ENCODE peak calls at places on chromosomes 4 and X, in eight cellular contexts. One of them, this sample, is unnamed.

GRCh38 chrX:108359811-108360602 is 78.2 kb downstream of the COL4A6 start:
- DNase-seq in cardiac fibroblast: peak; percentile 6
- DNase-seq in foreskin fibroblast: peak; percentile 46
- DNase-seq in heart right ventricle: no peak
- DNase-seq in PC-9: no peak
- DNase-seq in lung: no peak
- DNase-seq in Peyer's patch: no peak
- DNase-seq in mammary epithelial cell: no peak
- DNase-seq in this sample: no peak

GRCh38 chr4:119165767-119166166 is 30.1 kb downstream of the MYOZ2 start:
- DNase-seq in cardiac fibroblast: no peak
- DNase-seq in foreskin fibroblast: no peak
- DNase-seq in heart right ventricle: no peak
- DNase-seq in PC-9: no peak
- DNase-seq in lung: no peak
- DNase-seq in Peyer's patch: no peak
- DNase-seq in mammary epithelial cell: no peak
- DNase-seq in this sample: no peak

GRCh38 chr4:54439831-54440243 is 210.7 kb downstream of the PDGFRA start:
- DNase-seq in cardiac fibroblast: peak; percentile 78
- DNase-seq in foreskin fibroblast: peak; percentile 47
- DNase-seq in heart right ventricle: peak; percentile 36
- DNase-seq in PC-9: no peak
- DNase-seq in lung: peak; percentile 44
- DNase-seq in Peyer's patch: peak; percentile 45
- DNase-seq in mammary epithelial cell: peak; percentile 47
- DNase-seq in this sample: no peak

GRCh38 chr4:78644744-78645330 is 93.3 kb downstream of the ANXA3 start:
- DNase-seq in cardiac fibroblast: peak; percentile 89
- DNase-seq in foreskin fibroblast: peak; percentile 87
- DNase-seq in heart right ventricle: peak; percentile 74
- DNase-seq in PC-9: peak; percentile 35
- DNase-seq in lung: peak; percentile 49
- DNase-seq in Peyer's patch: peak; percentile 87
- DNase-seq in mammary epithelial cell: peak; percentile 71
- DNase-seq in this sample: peak; percentile 50

GRCh38 chr4:142408003-142408441 is 438.1 kb downstream of the INPP4B start:
- DNase-seq in cardiac fibroblast: peak; percentile 63
- DNase-seq in foreskin fibroblast: peak; percentile 85
- DNase-seq in heart right ventricle: no peak
- DNase-seq in PC-9: peak; percentile 62
- DNase-seq in lung: no peak
- DNase-seq in Peyer's patch: no peak
- DNase-seq in mammary epithelial cell: peak; percentile 96
- DNase-seq in this sample: no peak

GRCh38 chrX:103404225-103405008 is 28.1 kb downstream of the BEX3 start:
- DNase-seq in cardiac fibroblast: peak; percentile 95
- DNase-seq in foreskin fibroblast: peak; percentile 93
- DNase-seq in heart right ventricle: peak; percentile 74
- DNase-seq in PC-9: peak; percentile 65
- DNase-seq in lung: peak; percentile 70
- DNase-seq in Peyer's patch: peak; percentile 75
- DNase-seq in mammary epithelial cell: peak; percentile 48
- DNase-seq in this sample: peak; percentile 23

GRCh38 chr4:118761387-118762016 is 74.4 kb downstream of the SEC24D start:
- DNase-seq in cardiac fibroblast: peak; percentile 62
- DNase-seq in foreskin fibroblast: no peak
- DNase-seq in heart right ventricle: no peak
- DNase-seq in PC-9: no peak
- DNase-seq in lung: no peak
- DNase-seq in Peyer's patch: no peak
- DNase-seq in mammary epithelial cell: no peak
- DNase-seq in this sample: no peak

GRCh38 chr4:92199135-92199534 is 104.6 kb upstream of the GRID2 start:
- DNase-seq in cardiac fibroblast: no peak
- DNase-seq in foreskin fibroblast: no peak
- DNase-seq in heart right ventricle: no peak
- DNase-seq in PC-9: no peak
- DNase-seq in lung: no peak
- DNase-seq in Peyer's patch: no peak
- DNase-seq in mammary epithelial cell: no peak
- DNase-seq in this sample: no peak

GRCh38 chr4:24975505-24975904 is 55.2 kb downstream of the LGI2 start:
- DNase-seq in cardiac fibroblast: no peak
- DNase-seq in foreskin fibroblast: no peak
- DNase-seq in heart right ventricle: no peak
- DNase-seq in PC-9: no peak
- DNase-seq in lung: no peak
- DNase-seq in Peyer's patch: no peak
- DNase-seq in mammary epithelial cell: no peak
- DNase-seq in this sample: no peak

GRCh38 chr4:108783666-108784463 is 21.0 kb upstream of the ETNPPL start:
- DNase-seq in cardiac fibroblast: peak; percentile 21
- DNase-seq in foreskin fibroblast: peak; percentile 31
- DNase-seq in heart right ventricle: no peak
- DNase-seq in PC-9: no peak
- DNase-seq in lung: no peak
- DNase-seq in Peyer's patch: no peak
- DNase-seq in mammary epithelial cell: no peak
- DNase-seq in this sample: no peak

GRCh38 chr4:8723222-8723980 is 130.8 kb downstream of the CPZ start:
- DNase-seq in cardiac fibroblast: no peak
- DNase-seq in foreskin fibroblast: no peak
- DNase-seq in heart right ventricle: no peak
- DNase-seq in PC-9: no peak
- DNase-seq in lung: no peak
- DNase-seq in Peyer's patch: peak; percentile 34
- DNase-seq in mammary epithelial cell: no peak
- DNase-seq in this sample: peak; percentile 6

GRCh38 chr4:98627883-98628282 is 30.5 kb downstream of the TSPAN5 start:
- DNase-seq in cardiac fibroblast: peak; percentile 83
- DNase-seq in foreskin fibroblast: peak; percentile 85
- DNase-seq in heart right ventricle: no peak
- DNase-seq in PC-9: no peak
- DNase-seq in lung: no peak
- DNase-seq in Peyer's patch: no peak
- DNase-seq in mammary epithelial cell: peak; percentile 31
- DNase-seq in this sample: no peak

GRCh38 chr4:143287571-143287923 is 49.1 kb upstream of the GAB1 start:
- DNase-seq in cardiac fibroblast: no peak
- DNase-seq in foreskin fibroblast: peak; percentile 10
- DNase-seq in heart right ventricle: no peak
- DNase-seq in PC-9: no peak
- DNase-seq in lung: no peak
- DNase-seq in Peyer's patch: no peak
- DNase-seq in mammary epithelial cell: no peak
- DNase-seq in this sample: no peak

GRCh38 chrX:10612215-10612614 is 8.2 kb downstream of the MID1 start:
- DNase-seq in cardiac fibroblast: no peak
- DNase-seq in foreskin fibroblast: peak; percentile 65
- DNase-seq in heart right ventricle: no peak
- DNase-seq in PC-9: no peak
- DNase-seq in lung: no peak
- DNase-seq in Peyer's patch: no peak
- DNase-seq in mammary epithelial cell: no peak
- DNase-seq in this sample: no peak
- H3K4me3 ChIP-seq in cardiac fibroblast: no peak overlapping the region
- H3K4me3 ChIP-seq in foreskin fibroblast: no peak overlapping the region
- H3K4me3 ChIP-seq in heart right ventricle: no peak overlapping the region
- H3K4me3 ChIP-seq in PC-9: no peak overlapping the region
- H3K4me3 ChIP-seq in lung: no peak overlapping the region
- H3K4me3 ChIP-seq in Peyer's patch: no peak overlapping the region
- H3K4me3 ChIP-seq in mammary epithelial cell: no peak overlapping the region
- H3K4me3 ChIP-seq in this sample: no peak overlapping the region

GRCh38 chrX:139832728-139833309 is 100.0 kb downstream of the ATP11C start:
- DNase-seq in cardiac fibroblast: no peak
- DNase-seq in foreskin fibroblast: peak; percentile 2
- DNase-seq in heart right ventricle: no peak
- DNase-seq in PC-9: no peak
- DNase-seq in lung: no peak
- DNase-seq in Peyer's patch: no peak
- DNase-seq in mammary epithelial cell: no peak
- DNase-seq in this sample: no peak
- H3K4me3 ChIP-seq in cardiac fibroblast: no peak overlapping the region
- H3K4me3 ChIP-seq in foreskin fibroblast: no peak overlapping the region
- H3K4me3 ChIP-seq in heart right ventricle: no peak overlapping the region
- H3K4me3 ChIP-seq in PC-9: no peak overlapping the region
- H3K4me3 ChIP-seq in lung: no peak overlapping the region
- H3K4me3 ChIP-seq in Peyer's patch: no peak overlapping the region
- H3K4me3 ChIP-seq in mammary epithelial cell: no peak overlapping the region
- H3K4me3 ChIP-seq in this sample: no peak overlapping the region

DNA sequence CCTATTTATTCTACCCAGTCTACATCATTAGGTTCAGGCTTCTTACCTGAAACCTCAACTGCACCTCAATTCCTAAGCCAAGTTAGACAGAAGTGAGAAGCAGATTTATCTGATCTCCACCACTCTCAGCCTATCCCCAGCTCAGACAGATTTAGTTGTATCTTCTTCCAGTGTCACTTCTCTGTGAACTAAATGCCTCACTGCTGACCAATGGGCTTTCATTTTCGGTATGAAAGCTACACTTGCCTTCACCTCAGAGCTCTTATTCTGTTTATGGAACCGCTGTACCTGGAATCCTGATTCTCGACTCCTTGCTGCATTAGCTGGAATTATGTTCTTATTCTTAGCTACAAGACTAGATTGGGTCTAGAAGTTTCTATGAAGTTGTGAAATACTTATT is 833.2 kb downstream of the CCSER1 start:
- DNase-seq in cardiac fibroblast: no peak
- DNase-seq in foreskin fibroblast: no peak
- DNase-seq in heart right ventricle: no peak
- DNase-seq in PC-9: no peak
- DNase-seq in lung: no peak
- DNase-seq in Peyer's patch: no peak
- DNase-seq in mammary epithelial cell: no peak
- DNase-seq in this sample: no peak
- H3K4me3 ChIP-seq in cardiac fibroblast: no peak overlapping the region
- H3K4me3 ChIP-seq in foreskin fibroblast: no peak overlapping the region
- H3K4me3 ChIP-seq in heart right ventricle: no peak overlapping the region
- H3K4me3 ChIP-seq in PC-9: no peak overlapping the region
- H3K4me3 ChIP-seq in lung: no peak overlapping the region
- H3K4me3 ChIP-seq in Peyer's patch: no peak overlapping the region
- H3K4me3 ChIP-seq in mammary epithelial cell: no peak overlapping the region
- H3K4me3 ChIP-seq in this sample: no peak overlapping the region

DNA sequence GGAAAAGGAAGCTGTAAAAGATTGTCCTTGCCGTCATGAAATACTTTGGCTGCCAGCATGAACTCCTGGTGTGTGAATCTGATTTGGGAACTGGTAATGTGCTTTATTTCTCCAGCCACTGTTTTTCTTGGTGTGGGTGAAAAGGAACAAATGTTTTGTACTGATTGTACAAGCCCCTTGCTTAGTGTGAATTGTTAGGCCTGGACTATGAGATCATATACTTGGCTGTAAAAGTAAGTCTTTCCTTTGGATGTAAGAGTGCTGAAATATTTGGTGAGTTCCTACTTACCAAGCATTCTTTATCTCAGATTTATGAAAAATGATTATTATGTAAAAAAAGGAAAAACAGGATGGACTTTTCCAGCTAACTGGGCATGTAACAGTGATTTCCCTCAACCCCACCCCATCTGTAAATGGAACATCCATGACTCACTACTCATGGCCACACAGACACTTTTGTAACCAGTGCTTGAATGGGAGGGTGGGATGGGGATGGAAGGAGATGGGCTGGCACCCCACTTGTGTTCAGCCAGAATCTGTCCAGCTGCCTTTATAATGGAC is 6.3 kb downstream of the FNIP2 start:
- DNase-seq in cardiac fibroblast: peak; percentile 86
- DNase-seq in foreskin fibroblast: peak; percentile 72
- DNase-seq in heart right ventricle: peak; percentile 34
- DNase-seq in PC-9: no peak
- DNase-seq in lung: no peak
- DNase-seq in Peyer's patch: no peak
- DNase-seq in mammary epithelial cell: peak; percentile 42
- DNase-seq in this sample: no peak
- H3K4me3 ChIP-seq in cardiac fibroblast: no peak overlapping the region
- H3K4me3 ChIP-seq in foreskin fibroblast: no peak overlapping the region
- H3K4me3 ChIP-seq in heart right ventricle: no peak overlapping the region
- H3K4me3 ChIP-seq in PC-9: no peak overlapping the region
- H3K4me3 ChIP-seq in lung: no peak overlapping the region
- H3K4me3 ChIP-seq in Peyer's patch: no peak overlapping the region
- H3K4me3 ChIP-seq in mammary epithelial cell: no peak overlapping the region
- H3K4me3 ChIP-seq in this sample: no peak overlapping the region

GRCh38 chrX:72540318-72540717 is 32.3 kb downstream of the HDAC8 start:
- DNase-seq in cardiac fibroblast: peak; percentile 49
- DNase-seq in foreskin fibroblast: peak; percentile 33
- DNase-seq in heart right ventricle: no peak
- DNase-seq in PC-9: no peak
- DNase-seq in lung: no peak
- DNase-seq in Peyer's patch: no peak
- DNase-seq in mammary epithelial cell: no peak
- DNase-seq in this sample: no peak
- H3K4me3 ChIP-seq in cardiac fibroblast: no peak overlapping the region
- H3K4me3 ChIP-seq in foreskin fibroblast: no peak overlapping the region
- H3K4me3 ChIP-seq in heart right ventricle: no peak overlapping the region
- H3K4me3 ChIP-seq in PC-9: no peak overlapping the region
- H3K4me3 ChIP-seq in lung: no peak overlapping the region
- H3K4me3 ChIP-seq in Peyer's patch: no peak overlapping the region
- H3K4me3 ChIP-seq in mammary epithelial cell: no peak overlapping the region
- H3K4me3 ChIP-seq in this sample: no peak overlapping the region

GRCh38 chrX:48715066-48715465 is 18.5 kb downstream of the SUV39H1 start:
- DNase-seq in cardiac fibroblast: peak; percentile 26
- DNase-seq in foreskin fibroblast: peak; percentile 64
- DNase-seq in heart right ventricle: no peak
- DNase-seq in PC-9: no peak
- DNase-seq in lung: no peak
- DNase-seq in Peyer's patch: no peak
- DNase-seq in mammary epithelial cell: peak; percentile 40
- DNase-seq in this sample: no peak
- H3K4me3 ChIP-seq in cardiac fibroblast: no peak overlapping the region
- H3K4me3 ChIP-seq in foreskin fibroblast: no peak overlapping the region
- H3K4me3 ChIP-seq in heart right ventricle: no peak overlapping the region
- H3K4me3 ChIP-seq in PC-9: no peak overlapping the region
- H3K4me3 ChIP-seq in lung: no peak overlapping the region
- H3K4me3 ChIP-seq in Peyer's patch: no peak overlapping the region
- H3K4me3 ChIP-seq in mammary epithelial cell: no peak overlapping the region
- H3K4me3 ChIP-seq in this sample: no peak overlapping the region

GRCh38 chrX:122940199-122940598 is 243.9 kb upstream of the GRIA3 start:
- DNase-seq in cardiac fibroblast: no peak
- DNase-seq in foreskin fibroblast: no peak
- DNase-seq in heart right ventricle: no peak
- DNase-seq in PC-9: no peak
- DNase-seq in lung: no peak
- DNase-seq in Peyer's patch: no peak
- DNase-seq in mammary epithelial cell: no peak
- DNase-seq in this sample: no peak
- H3K4me3 ChIP-seq in cardiac fibroblast: no peak overlapping the region
- H3K4me3 ChIP-seq in foreskin fibroblast: no peak overlapping the region
- H3K4me3 ChIP-seq in heart right ventricle: no peak overlapping the region
- H3K4me3 ChIP-seq in PC-9: no peak overlapping the region
- H3K4me3 ChIP-seq in lung: no peak overlapping the region
- H3K4me3 ChIP-seq in Peyer's patch: no peak overlapping the region
- H3K4me3 ChIP-seq in mammary epithelial cell: no peak overlapping the region
- H3K4me3 ChIP-seq in this sample: no peak overlapping the region